ENCODE peak calls at places on chromosome 17, in five cellular contexts. W, K, X, O and C are unnamed samples.

GRCh38 chr17:78995761-78996451 is 13.7 kb downstream of the CANT1 start:
- DNase-seq in W (no peak), K (no peak), X (no peak), O (no peak), C (no peak)

GRCh38 chr17:9644910-9645751 is at the start of gene USP43:
- DNase-seq in W (peak; percentile 32), K (peak; percentile 6), X (no peak), O (peak; percentile 83), C (peak; percentile 57)

GRCh38 chr17:30415491-30415890 is 36.8 kb downstream of the CPD start:
- DNase-seq in W (no peak), K (no peak), X (no peak), O (no peak), C (no peak)

GRCh38 chr17:15092762-15093161 is 172.4 kb downstream of the PMP22 start:
- DNase-seq in W (no peak), K (no peak), X (no peak), O (no peak), C (no peak)

GRCh38 chr17:7479389-7480192 is at the start of gene ZBTB4:
- DNase-seq in W (no peak), K (peak; percentile 59), X (no peak), O (peak; percentile 69), C (peak; percentile 64)

GRCh38 chr17:82015311-82015971 is 7.2 kb downstream of the CENPX start:
- DNase-seq in W (no peak), K (peak; percentile 92), X (no peak), O (no peak), C (no peak)

GRCh38 chr17:27778193-27778592 is 22.1 kb downstream of the NOS2 start:
- DNase-seq in W (no peak), K (no peak), X (no peak), O (no peak), C (no peak)

GRCh38 chr17:80950466-80951120 is 41.0 kb upstream of the CHMP6 start:
- DNase-seq in W (no peak), K (no peak), X (no peak), O (no peak), C (no peak)

GRCh38 chr17:47840742-47841487 is at the start of gene SCRN2:
- DNase-seq in W (peak; percentile 81), K (peak; percentile 87), X (peak; percentile 60), O (peak; percentile 99), C (peak; percentile 90)

GRCh38 chr17:40963838-40964237 is 2.9 kb downstream of the KRT39 start:
- DNase-seq in W (no peak), K (no peak), X (no peak), O (no peak), C (peak; percentile 40)

GRCh38 chr17:2122641-2123302 is 67.9 kb downstream of the HIC1 start:
- DNase-seq in W (no peak), K (no peak), X (no peak), O (no peak), C (no peak)

GRCh38 chr17:75135452-75135851 is 3.9 kb upstream of the NT5C start:
- DNase-seq in W (no peak), K (no peak), X (no peak), O (no peak), C (no peak)

GRCh38 chr17:56867948-56868376 is 34.0 kb downstream of the DGKE start:
- DNase-seq in W (no peak), K (no peak), X (no peak), O (no peak), C (no peak)

GRCh38 chr17:72764632-72765041 is 327.9 kb downstream of the SLC39A11 start:
- DNase-seq in W (no peak), K (no peak), X (no peak), O (no peak), C (no peak)

GRCh38 chr17:37856245-37856644 is 68.0 kb upstream of the TBC1D3K start:
- DNase-seq in W (no peak), K (no peak), X (no peak), O (no peak), C (no peak)

GRCh38 chr17:2369551-2370210 is 31.2 kb downstream of the MNT start:
- DNase-seq in W (no peak), K (no peak), X (no peak), O (peak; percentile 77), C (no peak)

GRCh38 chr17:28828294-28829040 is 14.1 kb downstream of the FAM222B start:
- DNase-seq in W (no peak), K (no peak), X (no peak), O (no peak), C (no peak)

GRCh38 chr17:63232565-63233310 is 213.4 kb downstream of the CYB561 start:
- DNase-seq in W (no peak), K (no peak), X (no peak), O (peak; percentile 52), C (no peak)

GRCh38 chr17:79706931-79707382 is 23.8 kb upstream of the ENPP7 start:
- DNase-seq in W (no peak), K (no peak), X (no peak), O (no peak), C (no peak)

GRCh38 chr17:81037783-81038733 is 3.1 kb downstream of the BAIAP2 start:
- DNase-seq in W (no peak), K (no peak), X (no peak), O (no peak), C (no peak)

GRCh38 chr17:57541049-57541448 is 204.1 kb downstream of the CCDC182 start:
- DNase-seq in W (no peak), K (no peak), X (no peak), O (no peak), C (no peak)

GRCh38 chr17:48639982-48640857 is 14.1 kb upstream of the HOXB9 start:
- DNase-seq in W (no peak), K (no peak), X (no peak), O (no peak), C (no peak)

GRCh38 chr17:57471941-57472368 is 215.6 kb downstream of the MSI2 start:
- DNase-seq in W (no peak), K (no peak), X (no peak), O (no peak), C (no peak)

GRCh38 chr17:31548709-31549108 is 157.2 kb downstream of the RAB11FIP4 start:
- DNase-seq in W (no peak), K (no peak), X (no peak), O (no peak), C (peak; percentile 35)

GRCh38 chr17:62062313-62062712 is 2.8 kb downstream of the MED13 start:
- DNase-seq in W (no peak), K (no peak), X (no peak), O (no peak), C (no peak)
- H3K4me2 ChIP-seq in W (peak overlapping the region; percentile 0), K (peak overlapping the region; percentile 78), X (peak overlapping the region; percentile 87), O (peak overlapping the region; percentile 94), C (peak overlapping the region; percentile 98)

DNA sequence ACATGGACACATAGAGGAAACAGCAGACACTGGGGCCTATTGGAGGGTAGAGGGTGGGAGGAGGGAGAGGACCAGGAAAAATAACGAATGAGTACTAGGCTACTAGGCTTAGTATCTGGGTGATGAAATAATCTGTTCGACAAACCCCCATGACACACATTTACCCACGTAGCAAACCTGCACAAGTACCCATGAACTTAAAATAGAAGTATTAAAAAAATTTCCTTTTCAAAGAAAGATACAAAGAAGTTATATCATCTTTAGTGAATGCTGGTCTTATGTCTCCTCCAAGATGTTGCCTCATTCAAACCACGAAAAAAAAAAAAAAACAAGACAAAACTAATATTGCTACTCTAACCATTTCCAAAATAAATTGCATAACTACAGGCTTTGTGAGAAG is 31.7 kb downstream of the MBTD1 start:
- DNase-seq in W (no peak), K (no peak), X (no peak), O (no peak), C (no peak)
- TF ChIP-seq SP1 in W (no peak), K (no peak), X (no peak), O (no peak), C (no peak)

DNA sequence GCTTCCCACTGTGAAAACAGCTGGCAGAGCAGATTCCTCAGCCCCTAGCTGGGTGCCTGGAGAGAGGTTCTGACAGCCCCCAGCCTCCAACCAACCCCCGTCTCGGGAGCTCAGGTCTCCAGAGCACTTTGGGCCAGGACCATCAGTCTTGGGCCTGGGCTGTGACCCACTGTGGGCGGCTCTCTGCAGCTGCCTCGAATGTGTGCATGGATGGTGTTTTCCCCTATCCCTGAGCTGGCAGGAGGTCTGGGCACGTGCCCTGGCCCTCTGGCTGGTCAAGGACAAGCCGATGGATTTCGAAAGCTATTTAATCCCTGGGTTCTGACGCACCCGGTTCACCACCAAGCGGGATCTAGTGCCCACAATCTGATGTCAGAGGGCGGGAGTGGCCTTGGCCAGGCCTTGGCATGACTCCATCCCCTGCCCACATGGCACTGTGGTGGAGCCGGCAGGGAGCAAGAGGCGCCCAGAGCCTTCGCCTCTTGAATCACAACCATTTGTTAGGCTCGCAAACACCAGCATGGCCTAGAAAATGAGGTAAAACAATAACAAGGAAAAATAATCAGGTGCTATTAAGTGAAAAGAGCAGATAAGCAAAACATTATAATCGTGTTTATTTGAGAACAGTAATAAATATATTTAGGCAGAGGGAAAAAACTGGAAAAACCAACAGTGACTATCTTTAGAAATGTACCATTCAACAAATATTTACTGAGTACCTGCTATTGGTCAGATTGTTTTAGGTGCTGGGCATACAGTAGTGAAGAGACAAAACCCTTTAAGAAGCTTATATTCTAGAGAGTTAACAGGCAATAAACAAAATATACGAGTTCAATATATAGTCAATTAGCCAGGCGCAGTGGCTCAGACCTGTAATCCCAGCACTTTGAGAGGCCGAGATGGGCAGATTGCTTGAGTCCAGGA is 69.3 kb upstream of the TOB1 start:
- DNase-seq in W (no peak), K (peak; percentile 63), X (no peak), O (no peak), C (no peak)
- H3K4me2 ChIP-seq in W (no peak overlapping the region), K (no peak overlapping the region), X (no peak overlapping the region), O (no peak overlapping the region), C (peak overlapping the region; percentile 42)

GRCh38 chr17:44198721-44199552 is 747 bp downstream of the ATXN7L3 start:
- DNase-seq in W (no peak), K (no peak), X (no peak), O (peak; percentile 74), C (peak; percentile 91)
- TF ChIP-seq SP1 in W (no peak), K (no peak), X (no peak), O (no peak), C (no peak)

DNA sequence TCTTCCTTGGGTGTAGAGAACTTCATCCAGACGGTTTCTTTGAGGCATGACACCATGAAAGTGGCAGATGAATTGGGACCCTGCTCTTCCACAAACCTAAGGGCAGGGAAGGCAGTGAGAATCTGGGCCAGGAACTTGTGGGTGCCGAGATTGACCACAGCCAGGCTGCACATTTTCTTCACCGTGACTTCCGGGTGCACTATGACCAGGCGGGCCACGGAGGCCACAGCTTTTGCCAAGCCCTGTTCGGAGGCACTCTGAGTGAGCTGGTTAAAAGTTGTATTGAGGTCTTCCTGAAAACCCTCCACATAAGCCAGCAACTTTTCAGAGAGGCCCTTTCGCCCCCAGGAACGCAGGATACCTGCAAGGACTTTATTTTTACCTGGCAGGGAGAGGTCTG is 5.9 kb downstream of the GEMIN4 start:
- DNase-seq in W (no peak), K (no peak), X (no peak), O (no peak), C (no peak)
- H3K4me2 ChIP-seq in W (no peak overlapping the region), K (no peak overlapping the region), X (no peak overlapping the region), O (no peak overlapping the region), C (no peak overlapping the region)